ENCODE peak calls at places on chromosomes 2 and 18, in five cellular contexts. One of them, this sample, is unnamed.

GRCh38 chr2:53820038-53820437 is 33.2 kb downstream of the ERLEC1 start:
- DNase-seq in WTC11: no peak
- DNase-seq in HepG2: no peak
- DNase-seq in H1: no peak
- DNase-seq in GM12878: no peak
- DNase-seq in this sample: no peak

GRCh38 chr18:62634991-62635630 is 80.2 kb upstream of the PHLPP1 start:
- DNase-seq in H1: no peak
- DNase-seq in GM12878: no peak
- DNase-seq in HepG2: peak
- DNase-seq in WTC11: no peak
- DNase-seq in this sample: no peak

GRCh38 chr2:8511868-8512612 is 169.8 kb upstream of the ID2 start:
- DNase-seq in GM12878: no peak
- DNase-seq in HepG2: no peak
- DNase-seq in WTC11: no peak
- DNase-seq in H1: no peak
- DNase-seq in this sample: no peak

GRCh38 chr2:9258501-9258900 is 51.9 kb downstream of the ASAP2 start:
- DNase-seq in H1: no peak
- DNase-seq in WTC11: no peak
- DNase-seq in HepG2: no peak
- DNase-seq in GM12878: no peak
- DNase-seq in this sample: no peak

GRCh38 chr18:46448347-46448746 is 208.7 kb downstream of the LOXHD1 start:
- DNase-seq in H1: no peak
- DNase-seq in GM12878: no peak
- DNase-seq in WTC11: peak
- DNase-seq in HepG2: no peak
- DNase-seq in this sample: no peak

GRCh38 chr2:17470855-17471641 is 47.2 kb downstream of the RAD51AP2 start:
- DNase-seq in HepG2: peak
- DNase-seq in GM12878: peak
- DNase-seq in WTC11: peak
- DNase-seq in H1: peak
- DNase-seq in this sample: peak

GRCh38 chr2:37831081-37831780 is 93.9 kb upstream of the RMDN2 start:
- DNase-seq in HepG2: no peak
- DNase-seq in H1: no peak
- DNase-seq in GM12878: no peak
- DNase-seq in WTC11: no peak
- DNase-seq in this sample: no peak

GRCh38 chr2:158518083-158518482 is 61.3 kb downstream of the PKP4 start:
- DNase-seq in H1: no peak
- DNase-seq in WTC11: no peak
- DNase-seq in GM12878: no peak
- DNase-seq in HepG2: no peak
- DNase-seq in this sample: no peak

GRCh38 chr2:98801286-98801685 is 70.4 kb upstream of the MGAT4A start:
- DNase-seq in WTC11: no peak
- DNase-seq in HepG2: no peak
- DNase-seq in H1: no peak
- DNase-seq in GM12878: no peak
- DNase-seq in this sample: no peak

GRCh38 chr2:150733219-150733618 is 245.8 kb upstream of the RND3 start:
- DNase-seq in WTC11: no peak
- DNase-seq in HepG2: no peak
- DNase-seq in H1: no peak
- DNase-seq in GM12878: no peak
- DNase-seq in this sample: no peak
- TF ChIP-seq ATF2 in WTC11: no peak
- TF ChIP-seq ATF2 in HepG2: no peak
- TF ChIP-seq ATF2 in H1: no peak
- TF ChIP-seq ATF2 in GM12878: no peak
- TF ChIP-seq ATF2 in this sample: no peak

GRCh38 chr2:234258562-234259141 is 208.2 kb downstream of the SPP2 start:
- DNase-seq in H1: no peak
- DNase-seq in HepG2: no peak
- DNase-seq in GM12878: no peak
- DNase-seq in WTC11: no peak
- DNase-seq in this sample: no peak
- TF ChIP-seq ATF2 in H1: no peak
- TF ChIP-seq ATF2 in HepG2: no peak
- TF ChIP-seq ATF2 in GM12878: no peak
- TF ChIP-seq ATF2 in WTC11: no peak
- TF ChIP-seq ATF2 in this sample: no peak

GRCh38 chr2:165601065-165601830 is 131.8 kb downstream of the CSRNP3 start:
- DNase-seq in WTC11: no peak
- DNase-seq in H1: no peak
- DNase-seq in HepG2: no peak
- DNase-seq in GM12878: no peak
- DNase-seq in this sample: no peak

GRCh38 chr2:165596788-165597187 is 127.3 kb downstream of the CSRNP3 start:
- DNase-seq in H1: no peak
- DNase-seq in GM12878: no peak
- DNase-seq in WTC11: no peak
- DNase-seq in HepG2: no peak
- DNase-seq in this sample: no peak

GRCh38 chr2:165601866-165602636 is 132.6 kb downstream of the CSRNP3 start:
- DNase-seq in GM12878: no peak
- DNase-seq in WTC11: no peak
- DNase-seq in H1: no peak
- DNase-seq in HepG2: no peak
- DNase-seq in this sample: no peak
- TF ChIP-seq ATF2 in GM12878: no peak
- TF ChIP-seq ATF2 in WTC11: no peak
- TF ChIP-seq ATF2 in H1: no peak
- TF ChIP-seq ATF2 in HepG2: no peak
- TF ChIP-seq ATF2 in this sample: no peak

GRCh38 chr2:237967463-237967871 is 653 bp downstream of the UBE2F start:
- DNase-seq in HepG2: no peak
- DNase-seq in WTC11: peak
- DNase-seq in H1: no peak
- DNase-seq in GM12878: no peak
- DNase-seq in this sample: no peak

GRCh38 chr2:237966565-237967462 is at the start of gene UBE2F:
- DNase-seq in HepG2: peak
- DNase-seq in GM12878: peak
- DNase-seq in H1: peak
- DNase-seq in WTC11: peak
- DNase-seq in this sample: peak

GRCh38 chr2:237977380-237977779 is 10.6 kb downstream of the UBE2F start:
- DNase-seq in WTC11: no peak
- DNase-seq in H1: no peak
- DNase-seq in HepG2: no peak
- DNase-seq in GM12878: no peak
- DNase-seq in this sample: no peak

GRCh38 chr2:237968048-237968862 is 1.4 kb downstream of the UBE2F start:
- DNase-seq in H1: no peak
- DNase-seq in HepG2: peak
- DNase-seq in GM12878: peak
- DNase-seq in WTC11: no peak
- DNase-seq in this sample: no peak

GRCh38 chr2:237972211-237972610 is 5.4 kb downstream of the UBE2F start:
- DNase-seq in WTC11: no peak
- DNase-seq in HepG2: no peak
- DNase-seq in H1: no peak
- DNase-seq in GM12878: no peak
- DNase-seq in this sample: no peak
- TF ChIP-seq ATF2 in WTC11: no peak
- TF ChIP-seq ATF2 in HepG2: no peak
- TF ChIP-seq ATF2 in H1: no peak
- TF ChIP-seq ATF2 in GM12878: no peak
- TF ChIP-seq ATF2 in this sample: no peak

GRCh38 chr2:96137611-96138129 is 632 bp downstream of the ASTL start:
- DNase-seq in GM12878: no peak
- DNase-seq in H1: no peak
- DNase-seq in HepG2: no peak
- DNase-seq in WTC11: no peak
- DNase-seq in this sample: no peak
- TF ChIP-seq ATF2 in GM12878: no peak
- TF ChIP-seq ATF2 in H1: no peak
- TF ChIP-seq ATF2 in HepG2: no peak
- TF ChIP-seq ATF2 in WTC11: no peak
- TF ChIP-seq ATF2 in this sample: no peak

GRCh38 chr2:160742679-160743078 is 249.1 kb upstream of the RBMS1 start:
- DNase-seq in HepG2: no peak
- DNase-seq in WTC11: no peak
- DNase-seq in H1: no peak
- DNase-seq in GM12878: no peak
- DNase-seq in this sample: no peak
- TF ChIP-seq ATF2 in HepG2: no peak
- TF ChIP-seq ATF2 in WTC11: no peak
- TF ChIP-seq ATF2 in H1: no peak
- TF ChIP-seq ATF2 in GM12878: no peak
- TF ChIP-seq ATF2 in this sample: no peak

DNA sequence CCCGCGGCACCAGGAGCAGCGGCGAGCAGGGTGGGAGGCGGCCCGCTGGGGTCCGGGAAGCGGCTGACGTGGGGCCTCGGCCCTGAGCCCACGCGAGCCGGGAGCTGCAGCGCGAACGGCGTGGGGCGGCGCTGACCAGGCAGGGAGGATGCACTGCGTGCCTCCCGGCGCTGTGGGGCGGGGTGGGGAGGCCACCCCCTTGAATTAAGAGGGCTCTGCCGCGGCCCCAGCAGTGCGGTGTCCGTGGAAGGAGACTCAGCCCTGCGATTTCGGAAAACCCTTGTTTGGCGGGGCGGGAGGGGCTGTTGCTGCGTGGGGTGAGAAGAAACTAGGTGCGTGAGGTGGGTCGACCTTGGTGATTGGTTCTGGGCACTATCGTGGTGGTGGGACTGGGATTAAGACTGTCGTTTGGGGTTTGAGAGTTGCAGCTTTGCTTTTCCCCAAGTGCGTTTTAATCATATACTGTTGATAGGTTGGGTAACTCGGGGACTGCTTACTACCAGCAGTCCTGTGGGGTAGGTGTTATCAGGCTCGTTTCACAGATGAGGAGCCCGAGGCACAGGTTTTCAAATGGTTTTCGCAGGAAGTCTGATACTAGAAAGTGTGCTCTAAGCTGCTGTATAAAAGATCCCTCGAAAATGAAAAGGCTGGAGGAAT is 703 bp downstream of the ACSL3 start:
- DNase-seq in WTC11: peak
- DNase-seq in H1: no peak
- DNase-seq in GM12878: no peak
- DNase-seq in HepG2: no peak
- DNase-seq in this sample: peak
- TF ChIP-seq ATF2 in WTC11: no peak
- TF ChIP-seq ATF2 in H1: no peak
- TF ChIP-seq ATF2 in GM12878: no peak
- TF ChIP-seq ATF2 in HepG2: no peak
- TF ChIP-seq ATF2 in this sample: no peak

GRCh38 chr2:183248866-183249567 is 124.8 kb downstream of the NUP35 start:
- DNase-seq in GM12878: no peak
- DNase-seq in WTC11: no peak
- DNase-seq in HepG2: peak
- DNase-seq in H1: no peak
- DNase-seq in this sample: peak
- TF ChIP-seq ATF2 in GM12878: no peak
- TF ChIP-seq ATF2 in WTC11: no peak
- TF ChIP-seq ATF2 in HepG2: no peak
- TF ChIP-seq ATF2 in H1: no peak
- TF ChIP-seq ATF2 in this sample: no peak